ENCODE peak calls at places on chromosomes 5 and 9, in eight cellular contexts. C is A549, Z is GM12878, N is K562, D is H1, H is HepG2, E is IMR-90, R is SK-N-SH. Y is an unnamed sample.

GRCh38 chr5:42645138-42645537 is 111.5 kb upstream of the CCDC152 start:
- DNase-seq in C (no peak), Z (no peak), N (no peak), D (no peak), H (no peak), E (no peak), R (no peak), Y (no peak)

GRCh38 chr5:140383300-140383699 is 18.3 kb upstream of the ANKHD1 start:
- DNase-seq in C (no peak), Z (no peak), N (no peak), D (no peak), H (no peak), E (no peak), R (no peak), Y (no peak)

GRCh38 chr5:124660229-124661093 is 86.0 kb downstream of the ZNF608 start:
- DNase-seq in C (no peak), Z (no peak), N (no peak), D (peak; percentile 49), H (no peak), E (no peak), R (no peak), Y (no peak)

GRCh38 chr9:89674667-89675402 is 70.0 kb downstream of the GADD45G start:
- DNase-seq in C (no peak), Z (no peak), N (no peak), D (peak; percentile 70), H (no peak), E (no peak), R (peak; percentile 89), Y (peak; percentile 61)

GRCh38 chr9:93898502-93899426 is 56.4 kb downstream of the BARX1 start:
- DNase-seq in C (no peak), Z (no peak), N (peak; percentile 4), D (no peak), H (no peak), E (no peak), R (peak; percentile 4), Y (peak; percentile 5)

GRCh38 chr9:121294866-121295661 is 27.1 kb downstream of the GSN start:
- DNase-seq in C (no peak), Z (no peak), N (no peak), D (no peak), H (peak; percentile 82), E (no peak), R (no peak), Y (no peak)

GRCh38 chr9:89598926-89599325 is 5.9 kb upstream of the GADD45G start:
- DNase-seq in C (no peak), Z (no peak), N (no peak), D (no peak), H (no peak), E (no peak), R (no peak), Y (no peak)

GRCh38 chr5:72784129-72784528 is 32.3 kb upstream of the TNPO1 start:
- DNase-seq in C (no peak), Z (no peak), N (no peak), D (no peak), H (no peak), E (no peak), R (no peak), Y (no peak)

GRCh38 chr9:127557466-127557869 is 54.6 kb upstream of the STXBP1 start:
- DNase-seq in C (no peak), Z (no peak), N (no peak), D (no peak), H (no peak), E (no peak), R (peak; percentile 91), Y (no peak)

GRCh38 chr5:124264499-124264898 is 481.9 kb downstream of the ZNF608 start:
- DNase-seq in C (no peak), Z (no peak), N (no peak), D (no peak), H (no peak), E (peak; percentile 16), R (no peak), Y (no peak)

GRCh38 chr9:93450817-93451761 is at the start of gene FAM120A:
- DNase-seq in C (peak; percentile 52), Z (no peak), N (peak; percentile 84), D (no peak), H (peak; percentile 38), E (peak; percentile 70), R (peak; percentile 91), Y (peak; percentile 61)

GRCh38 chr5:87004101-87004500 is 263.6 kb upstream of the RASA1 start:
- DNase-seq in C (no peak), Z (no peak), N (no peak), D (no peak), H (no peak), E (peak; percentile 8), R (no peak), Y (no peak)

GRCh38 chr5:90174236-90174635 is 235.3 kb downstream of the CETN3 start:
- DNase-seq in C (no peak), Z (no peak), N (no peak), D (no peak), H (no peak), E (no peak), R (no peak), Y (no peak)

GRCh38 chr5:19690978-19691377 is 297.0 kb downstream of the CDH18 start:
- DNase-seq in C (no peak), Z (no peak), N (no peak), D (no peak), H (no peak), E (no peak), R (no peak), Y (no peak)

GRCh38 chr5:117266237-117266725 is 691.7 kb upstream of the SEMA6A start:
- DNase-seq in C (no peak), Z (no peak), N (no peak), D (no peak), H (no peak), E (no peak), R (no peak), Y (no peak)

GRCh38 chr9:35954942-35955546 is 2.9 kb downstream of the OR2S2 start:
- DNase-seq in C (peak; percentile 42), Z (no peak), N (peak; percentile 30), D (no peak), H (peak; percentile 56), E (peak; percentile 90), R (peak; percentile 65), Y (peak; percentile 43)

GRCh38 chr5:177545487-177546261 is 8.7 kb downstream of the FAM193B start:
- DNase-seq in C (no peak), Z (no peak), N (no peak), D (no peak), H (no peak), E (peak; percentile 83), R (no peak), Y (no peak)

GRCh38 chr5:150801117-150801927 is 22.8 kb downstream of the SMIM3 start:
- DNase-seq in C (peak; percentile 59), Z (no peak), N (peak; percentile 41), D (no peak), H (peak; percentile 62), E (peak; percentile 77), R (peak; percentile 36), Y (no peak)

GRCh38 chr5:171351674-171352073 is 36.0 kb upstream of the NPM1 start:
- DNase-seq in C (no peak), Z (no peak), N (no peak), D (no peak), H (no peak), E (no peak), R (no peak), Y (no peak)

GRCh38 chr5:1517838-1518237 is 5.9 kb downstream of the LPCAT1 start:
- DNase-seq in C (no peak), Z (no peak), N (no peak), D (no peak), H (no peak), E (no peak), R (no peak), Y (peak; percentile 10)

GRCh38 chr5:31854625-31855526 is 215.9 kb downstream of the PDZD2 start:
- DNase-seq in C (peak; percentile 42), Z (no peak), N (no peak), D (peak; percentile 23), H (no peak), E (no peak), R (peak; percentile 72), Y (peak; percentile 66)

GRCh38 chr9:96382175-96382574 is 1.3 kb downstream of the SLC35D2 start:
- DNase-seq in C (no peak), Z (no peak), N (no peak), D (no peak), H (peak; percentile 20), E (peak; percentile 45), R (no peak), Y (no peak)

GRCh38 chr9:127180457-127181314 is 58.3 kb upstream of the ANGPTL2 start:
- DNase-seq in C (no peak), Z (no peak), N (no peak), D (no peak), H (no peak), E (no peak), R (no peak), Y (peak; percentile 5)

DNA sequence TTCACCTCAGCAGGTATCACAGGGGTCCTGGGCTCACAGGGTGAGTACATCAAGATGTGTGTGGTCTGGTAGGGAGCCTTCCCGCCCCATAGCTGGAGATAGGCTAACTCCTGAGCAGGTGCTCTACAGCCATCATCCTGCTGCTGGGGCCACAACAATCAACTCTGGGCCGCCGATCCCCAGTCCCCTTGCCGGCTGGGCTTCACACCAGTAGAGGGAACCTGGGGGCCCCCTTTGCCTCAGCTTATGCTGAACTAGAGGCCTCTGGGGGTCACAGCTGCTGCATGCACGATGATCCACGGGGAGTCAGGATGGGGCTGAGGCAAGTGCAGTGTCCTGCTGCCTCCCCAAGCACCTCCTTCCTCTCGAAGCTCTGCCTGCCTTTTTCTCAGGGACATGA is 46.5 kb downstream of the IRF1 start:
- DNase-seq in C (no peak), Z (no peak), N (no peak), D (no peak), H (no peak), E (no peak), R (no peak), Y (no peak)
- TF ChIP-seq USF2 in C (no peak), Z (no peak), N (no peak), D (no peak), H (no peak), E (no peak), R (no peak), Y (no peak)

GRCh38 chr5:92560698-92561361 is 1020.2 kb downstream of the NR2F1-AS1 start:
- DNase-seq in C (no peak), Z (no peak), N (no peak), D (peak; percentile 38), H (no peak), E (peak; percentile 59), R (no peak), Y (no peak)
- TF ChIP-seq USF2 in C (no peak), Z (no peak), N (no peak), D (no peak), H (no peak), E (no peak), R (no peak), Y (no peak)

GRCh38 chr5:106399381-106399780 is 1271.4 kb downstream of the EFNA5 start:
- DNase-seq in C (no peak), Z (no peak), N (no peak), D (no peak), H (no peak), E (peak; percentile 84), R (no peak), Y (no peak)
- TF ChIP-seq USF2 in C (no peak), Z (no peak), N (no peak), D (no peak), H (no peak), E (no peak), R (no peak), Y (no peak)

DNA sequence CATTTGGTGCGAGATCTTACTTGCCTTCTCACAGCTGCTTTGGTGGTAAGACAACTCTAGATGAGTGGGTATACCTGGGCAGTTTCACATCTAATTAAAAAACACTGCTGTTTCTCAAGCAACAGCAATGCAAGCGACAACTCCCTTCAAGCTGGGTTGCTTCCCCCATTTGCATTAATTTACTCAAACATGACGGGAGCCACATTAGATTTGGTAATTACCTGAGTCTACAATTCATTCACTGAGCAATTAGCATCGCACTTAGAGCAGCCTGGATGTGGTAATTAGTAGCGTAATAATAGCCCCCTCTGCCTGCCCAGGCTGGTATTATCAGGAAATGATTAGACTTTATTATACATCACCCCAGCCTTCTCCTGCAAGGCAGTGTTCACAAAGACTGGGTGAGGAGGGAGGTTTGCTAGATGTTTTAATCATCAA is 73.4 kb downstream of the FBXO38 start:
- DNase-seq in C (peak; percentile 9), Z (no peak), N (peak; percentile 16), D (no peak), H (no peak), E (no peak), R (peak; percentile 30), Y (peak; percentile 14)
- TF ChIP-seq USF2 in C (no peak), Z (no peak), N (no peak), D (no peak), H (no peak), E (no peak), R (no peak), Y (no peak)

Y was measured in WTC11.